ENCODE peak calls at places on chromosomes 13 and 19, in six cellular contexts. One of them, this sample, is unnamed.

GRCh38 chr19:51093510-51094345 is 11.0 kb upstream of the KLK14 start:
- DNase-seq in activated T-cell treated with anti-CD3 and anti-CD28 coated beads for 48 hours: no peak
- DNase-seq in EL: no peak
- DNase-seq in fibroblast of pulmonary artery: no peak
- DNase-seq in T-helper 2 cell: no peak
- DNase-seq in ureter: no peak
- DNase-seq in this sample: no peak

GRCh38 chr19:10332965-10333757 is at the start of gene RAVER1:
- DNase-seq in activated T-cell treated with anti-CD3 and anti-CD28 coated beads for 48 hours: peak; percentile 98
- DNase-seq in EL: peak; percentile 98
- DNase-seq in fibroblast of pulmonary artery: peak; percentile 98
- DNase-seq in T-helper 2 cell: peak; percentile 98
- DNase-seq in ureter: peak; percentile 98
- DNase-seq in this sample: peak; percentile 96

GRCh38 chr19:7356899-7357627 is 8.3 kb downstream of the ARHGEF18 start:
- DNase-seq in activated T-cell treated with anti-CD3 and anti-CD28 coated beads for 48 hours: no peak
- DNase-seq in EL: no peak
- DNase-seq in fibroblast of pulmonary artery: no peak
- DNase-seq in T-helper 2 cell: no peak
- DNase-seq in ureter: no peak
- DNase-seq in this sample: no peak

GRCh38 chr13:112894673-112895481 is 74.1 kb upstream of the MCF2L start:
- DNase-seq in activated T-cell treated with anti-CD3 and anti-CD28 coated beads for 48 hours: no peak
- DNase-seq in EL: no peak
- DNase-seq in fibroblast of pulmonary artery: no peak
- DNase-seq in T-helper 2 cell: no peak
- DNase-seq in ureter: no peak
- DNase-seq in this sample: no peak

GRCh38 chr13:22561581-22561980 is 619.2 kb upstream of the SGCG start:
- DNase-seq in activated T-cell treated with anti-CD3 and anti-CD28 coated beads for 48 hours: no peak
- DNase-seq in EL: no peak
- DNase-seq in fibroblast of pulmonary artery: no peak
- DNase-seq in T-helper 2 cell: no peak
- DNase-seq in ureter: no peak
- DNase-seq in this sample: no peak

GRCh38 chr19:1818549-1819195 is 6.6 kb upstream of the ATP8B3 start:
- DNase-seq in activated T-cell treated with anti-CD3 and anti-CD28 coated beads for 48 hours: no peak
- DNase-seq in EL: no peak
- DNase-seq in fibroblast of pulmonary artery: no peak
- DNase-seq in T-helper 2 cell: no peak
- DNase-seq in ureter: no peak
- DNase-seq in this sample: no peak

GRCh38 chr19:53903055-53903680 is 5.9 kb upstream of the CACNG7 start:
- DNase-seq in activated T-cell treated with anti-CD3 and anti-CD28 coated beads for 48 hours: no peak
- DNase-seq in EL: no peak
- DNase-seq in fibroblast of pulmonary artery: peak; percentile 64
- DNase-seq in T-helper 2 cell: peak; percentile 22
- DNase-seq in ureter: no peak
- DNase-seq in this sample: peak; percentile 65

GRCh38 chr19:2121416-2122051 is 24.8 kb downstream of the IZUMO4 start:
- DNase-seq in activated T-cell treated with anti-CD3 and anti-CD28 coated beads for 48 hours: no peak
- DNase-seq in EL: no peak
- DNase-seq in fibroblast of pulmonary artery: no peak
- DNase-seq in T-helper 2 cell: no peak
- DNase-seq in ureter: no peak
- DNase-seq in this sample: no peak

GRCh38 chr19:35107541-35107939 is 8.1 kb upstream of the FXYD3 start:
- DNase-seq in activated T-cell treated with anti-CD3 and anti-CD28 coated beads for 48 hours: no peak
- DNase-seq in EL: peak; percentile 31
- DNase-seq in fibroblast of pulmonary artery: peak; percentile 58
- DNase-seq in T-helper 2 cell: no peak
- DNase-seq in ureter: no peak
- DNase-seq in this sample: peak; percentile 52

GRCh38 chr13:108352599-108352998 is 83.1 kb downstream of the TNFSF13B start:
- DNase-seq in activated T-cell treated with anti-CD3 and anti-CD28 coated beads for 48 hours: no peak
- DNase-seq in EL: no peak
- DNase-seq in fibroblast of pulmonary artery: peak; percentile 17
- DNase-seq in T-helper 2 cell: no peak
- DNase-seq in ureter: no peak
- DNase-seq in this sample: no peak

GRCh38 chr19:3146677-3147100 is 10.9 kb downstream of the GNA15 start:
- DNase-seq in activated T-cell treated with anti-CD3 and anti-CD28 coated beads for 48 hours: peak; percentile 59
- DNase-seq in EL: no peak
- DNase-seq in fibroblast of pulmonary artery: no peak
- DNase-seq in T-helper 2 cell: peak; percentile 61
- DNase-seq in ureter: no peak
- DNase-seq in this sample: peak; percentile 50

GRCh38 chr19:55484571-55485438 is at the start of gene NAT14:
- DNase-seq in activated T-cell treated with anti-CD3 and anti-CD28 coated beads for 48 hours: peak; percentile 65
- DNase-seq in EL: peak; percentile 67
- DNase-seq in fibroblast of pulmonary artery: peak; percentile 61
- DNase-seq in T-helper 2 cell: peak; percentile 56
- DNase-seq in ureter: peak; percentile 57
- DNase-seq in this sample: peak; percentile 98